ENCODE peak calls at places on chromosomes 5 and 9, in eight cellular contexts. A, S, V, E, N, T, J and Z are unnamed samples.

GRCh38 chr9:129869585-129870501 is 34.6 kb downstream of the USP20 start:
- DNase-seq in A (no peak), S (no peak), V (no peak), E (no peak), N (peak; percentile 78), T (no peak), J (no peak), Z (no peak)

GRCh38 chr9:136107155-136107952 is 11.3 kb downstream of the TMEM250 start:
- DNase-seq in A (no peak), S (peak; percentile 88), V (no peak), E (no peak), N (peak; percentile 92), T (no peak), J (no peak), Z (no peak)

GRCh38 chr5:137564475-137564961 is 65.4 kb upstream of the SPOCK1 start:
- DNase-seq in A (no peak), S (no peak), V (no peak), E (no peak), N (no peak), T (no peak), J (no peak), Z (no peak)

GRCh38 chr9:122383992-122384461 is 13.2 kb downstream of the PTGS1 start:
- DNase-seq in A (no peak), S (no peak), V (peak; percentile 36), E (no peak), N (no peak), T (no peak), J (peak; percentile 61), Z (peak; percentile 42)

GRCh38 chr9:119801311-119801710 is 432.1 kb upstream of the BRINP1 start:
- DNase-seq in A (no peak), S (no peak), V (no peak), E (no peak), N (no peak), T (no peak), J (no peak), Z (no peak)

GRCh38 chr9:19231126-19232035 is 888 bp downstream of the DENND4C start:
- DNase-seq in A (peak; percentile 28), S (peak; percentile 37), V (peak; percentile 20), E (no peak), N (peak; percentile 89), T (no peak), J (peak; percentile 17), Z (peak; percentile 26)

GRCh38 chr5:68884893-68885292 is 208.9 kb upstream of the SLC30A5 start:
- DNase-seq in A (peak; percentile 19), S (peak; percentile 29), V (peak; percentile 31), E (no peak), N (no peak), T (no peak), J (no peak), Z (no peak)

GRCh38 chr5:1757511-1757910 is 42.1 kb downstream of the MRPL36 start:
- DNase-seq in A (no peak), S (no peak), V (no peak), E (no peak), N (peak; percentile 64), T (no peak), J (no peak), Z (no peak)

GRCh38 chr5:56060276-56061110 is 65.7 kb upstream of the IL6ST start:
- DNase-seq in A (no peak), S (peak; percentile 57), V (no peak), E (no peak), N (no peak), T (no peak), J (no peak), Z (peak; percentile 52)

GRCh38 chr5:80239680-80240367 is 16.0 kb downstream of the SERINC5 start:
- DNase-seq in A (peak; percentile 68), S (no peak), V (no peak), E (no peak), N (no peak), T (no peak), J (peak; percentile 64), Z (peak; percentile 41)